ENCODE peak calls at places on chromosomes 5 and 9, in seven cellular contexts. One of them, this sample, is unnamed.

GRCh38 chr5:82018462-82018861 is 46.6 kb downstream of the ATG10 start:
- DNase-seq in CD4-positive, CD25-positive, alpha-beta regulatory T cell: no peak
- DNase-seq in lung: no peak
- DNase-seq in tibial artery: no peak
- DNase-seq in tibial nerve: no peak
- DNase-seq in aorta: no peak
- DNase-seq in neuronal stem cell: peak; percentile 11
- DNase-seq in this sample: no peak

GRCh38 chr9:123710299-123710698 is 219.6 kb downstream of the DENND1A start:
- DNase-seq in CD4-positive, CD25-positive, alpha-beta regulatory T cell: no peak
- DNase-seq in lung: no peak
- DNase-seq in tibial artery: no peak
- DNase-seq in tibial nerve: no peak
- DNase-seq in aorta: no peak
- DNase-seq in neuronal stem cell: no peak
- DNase-seq in this sample: no peak

GRCh38 chr5:115586525-115587146 is 15.6 kb downstream of the TICAM2 start:
- DNase-seq in CD4-positive, CD25-positive, alpha-beta regulatory T cell: no peak
- DNase-seq in lung: no peak
- DNase-seq in tibial artery: no peak
- DNase-seq in tibial nerve: no peak
- DNase-seq in aorta: no peak
- DNase-seq in neuronal stem cell: no peak
- DNase-seq in this sample: no peak

GRCh38 chr9:133778336-133778995 is 40.3 kb upstream of the SARDH start:
- DNase-seq in CD4-positive, CD25-positive, alpha-beta regulatory T cell: no peak
- DNase-seq in lung: no peak
- DNase-seq in tibial artery: no peak
- DNase-seq in tibial nerve: no peak
- DNase-seq in aorta: peak; percentile 29
- DNase-seq in neuronal stem cell: no peak
- DNase-seq in this sample: no peak

GRCh38 chr5:172173771-172174170 is 14.3 kb downstream of the STK10 start:
- DNase-seq in CD4-positive, CD25-positive, alpha-beta regulatory T cell: peak; percentile 61
- DNase-seq in lung: no peak
- DNase-seq in tibial artery: no peak
- DNase-seq in tibial nerve: no peak
- DNase-seq in aorta: peak; percentile 63
- DNase-seq in neuronal stem cell: no peak
- DNase-seq in this sample: no peak

GRCh38 chr5:91121347-91121993 is 261.6 kb downstream of the ARRDC3 start:
- DNase-seq in CD4-positive, CD25-positive, alpha-beta regulatory T cell: no peak
- DNase-seq in lung: no peak
- DNase-seq in tibial artery: no peak
- DNase-seq in tibial nerve: no peak
- DNase-seq in aorta: no peak
- DNase-seq in neuronal stem cell: no peak
- DNase-seq in this sample: no peak

GRCh38 chr9:2014148-2014547 is 999 bp upstream of the SMARCA2 start:
- DNase-seq in CD4-positive, CD25-positive, alpha-beta regulatory T cell: no peak
- DNase-seq in lung: no peak
- DNase-seq in tibial artery: no peak
- DNase-seq in tibial nerve: no peak
- DNase-seq in aorta: no peak
- DNase-seq in neuronal stem cell: no peak
- DNase-seq in this sample: no peak

GRCh38 chr9:133664651-133665050 is 28.5 kb downstream of the DBH start:
- DNase-seq in CD4-positive, CD25-positive, alpha-beta regulatory T cell: no peak
- DNase-seq in lung: no peak
- DNase-seq in tibial artery: no peak
- DNase-seq in tibial nerve: no peak
- DNase-seq in aorta: no peak
- DNase-seq in neuronal stem cell: no peak
- DNase-seq in this sample: no peak

GRCh38 chr9:120965344-120966004 is 38.9 kb upstream of the TRAF1 start:
- DNase-seq in CD4-positive, CD25-positive, alpha-beta regulatory T cell: no peak
- DNase-seq in lung: no peak
- DNase-seq in tibial artery: peak; percentile 75
- DNase-seq in tibial nerve: peak; percentile 54
- DNase-seq in aorta: no peak
- DNase-seq in neuronal stem cell: peak; percentile 85
- DNase-seq in this sample: no peak

GRCh38 chr9:83384214-83384613 is 154.0 kb downstream of the FRMD3 start:
- DNase-seq in CD4-positive, CD25-positive, alpha-beta regulatory T cell: no peak
- DNase-seq in lung: no peak
- DNase-seq in tibial artery: no peak
- DNase-seq in tibial nerve: no peak
- DNase-seq in aorta: no peak
- DNase-seq in neuronal stem cell: no peak
- DNase-seq in this sample: no peak

GRCh38 chr9:129568560-129569505 is 52.1 kb downstream of the C9orf50 start:
- DNase-seq in CD4-positive, CD25-positive, alpha-beta regulatory T cell: no peak
- DNase-seq in lung: no peak
- DNase-seq in tibial artery: peak; percentile 80
- DNase-seq in tibial nerve: no peak
- DNase-seq in aorta: peak; percentile 79
- DNase-seq in neuronal stem cell: no peak
- DNase-seq in this sample: peak; percentile 53

GRCh38 chr5:35926389-35927051 is 11.9 kb downstream of the CAPSL start:
- DNase-seq in CD4-positive, CD25-positive, alpha-beta regulatory T cell: peak; percentile 35
- DNase-seq in lung: peak; percentile 44
- DNase-seq in tibial artery: no peak
- DNase-seq in tibial nerve: peak; percentile 81
- DNase-seq in aorta: no peak
- DNase-seq in neuronal stem cell: peak; percentile 75
- DNase-seq in this sample: peak; percentile 33

GRCh38 chr9:37984672-37985611 is 81.0 kb upstream of the SLC25A51 start:
- DNase-seq in CD4-positive, CD25-positive, alpha-beta regulatory T cell: no peak
- DNase-seq in lung: no peak
- DNase-seq in tibial artery: no peak
- DNase-seq in tibial nerve: no peak
- DNase-seq in aorta: no peak
- DNase-seq in neuronal stem cell: no peak
- DNase-seq in this sample: peak; percentile 86

GRCh38 chr9:81113408-81114124 is 575.8 kb downstream of the TLE1 start:
- DNase-seq in CD4-positive, CD25-positive, alpha-beta regulatory T cell: no peak
- DNase-seq in lung: no peak
- DNase-seq in tibial artery: no peak
- DNase-seq in tibial nerve: no peak
- DNase-seq in aorta: no peak
- DNase-seq in neuronal stem cell: no peak
- DNase-seq in this sample: no peak

GRCh38 chr5:169003721-169004481 is 297.0 kb downstream of the SLIT3 start:
- DNase-seq in CD4-positive, CD25-positive, alpha-beta regulatory T cell: no peak
- DNase-seq in lung: no peak
- DNase-seq in tibial artery: peak; percentile 78
- DNase-seq in tibial nerve: no peak
- DNase-seq in aorta: no peak
- DNase-seq in neuronal stem cell: no peak
- DNase-seq in this sample: no peak

GRCh38 chr5:140349244-140349643 is 2.8 kb upstream of the HBEGF start:
- DNase-seq in CD4-positive, CD25-positive, alpha-beta regulatory T cell: no peak
- DNase-seq in lung: no peak
- DNase-seq in tibial artery: no peak
- DNase-seq in tibial nerve: no peak
- DNase-seq in aorta: no peak
- DNase-seq in neuronal stem cell: no peak
- DNase-seq in this sample: no peak

GRCh38 chr5:5132185-5132584 is 7.9 kb upstream of the ADAMTS16 start:
- DNase-seq in CD4-positive, CD25-positive, alpha-beta regulatory T cell: no peak
- DNase-seq in lung: no peak
- DNase-seq in tibial artery: no peak
- DNase-seq in tibial nerve: no peak
- DNase-seq in aorta: no peak
- DNase-seq in neuronal stem cell: no peak
- DNase-seq in this sample: no peak

GRCh38 chr9:4530375-4530774 is 40.1 kb downstream of the SLC1A1 start:
- DNase-seq in CD4-positive, CD25-positive, alpha-beta regulatory T cell: no peak
- DNase-seq in lung: no peak
- DNase-seq in tibial artery: no peak
- DNase-seq in tibial nerve: no peak
- DNase-seq in aorta: no peak
- DNase-seq in neuronal stem cell: no peak
- DNase-seq in this sample: no peak
- H3K27ac ChIP-seq in CD4-positive, CD25-positive, alpha-beta regulatory T cell: peak overlapping the region; percentile 79
- H3K27ac ChIP-seq in lung: no peak overlapping the region
- H3K27ac ChIP-seq in tibial artery: no peak overlapping the region
- H3K27ac ChIP-seq in tibial nerve: no peak overlapping the region
- H3K27ac ChIP-seq in aorta: no peak overlapping the region
- H3K27ac ChIP-seq in neuronal stem cell: no peak overlapping the region
- H3K27ac ChIP-seq in this sample: no peak overlapping the region

DNA sequence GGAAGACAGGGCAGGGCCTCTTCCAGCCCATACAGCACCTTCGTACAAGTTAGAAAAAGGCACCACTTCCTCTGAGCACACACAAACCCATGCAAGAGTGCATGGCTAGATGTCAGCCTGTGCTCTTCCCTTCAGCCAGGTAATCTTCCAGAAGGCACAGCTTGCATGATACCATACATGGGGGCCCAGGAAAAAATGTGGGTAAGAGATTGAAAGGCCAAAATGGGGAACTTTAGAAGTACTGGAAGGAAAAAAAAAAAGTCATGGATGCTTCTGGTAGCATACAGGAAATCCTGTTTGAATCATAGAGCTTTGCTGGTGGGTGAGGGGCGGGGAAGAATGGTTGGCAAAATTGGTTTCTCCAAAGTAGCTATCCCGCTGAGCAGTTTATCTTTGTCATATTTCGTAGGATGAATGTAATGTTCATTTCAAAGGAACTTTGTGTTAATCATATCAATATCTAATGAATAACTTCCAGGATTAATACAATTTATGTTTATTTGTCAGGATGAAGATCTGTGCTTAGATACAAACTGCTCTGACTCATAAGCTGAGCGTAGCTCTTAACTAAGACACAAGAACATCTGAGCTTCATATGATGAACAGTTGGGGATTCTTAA is 78.2 kb upstream of the MAP3K1 start:
- DNase-seq in CD4-positive, CD25-positive, alpha-beta regulatory T cell: no peak
- DNase-seq in lung: no peak
- DNase-seq in tibial artery: no peak
- DNase-seq in tibial nerve: no peak
- DNase-seq in aorta: no peak
- DNase-seq in neuronal stem cell: no peak
- DNase-seq in this sample: no peak
- H3K27ac ChIP-seq in CD4-positive, CD25-positive, alpha-beta regulatory T cell: peak overlapping the region; percentile 75
- H3K27ac ChIP-seq in lung: no peak overlapping the region
- H3K27ac ChIP-seq in tibial artery: no peak overlapping the region
- H3K27ac ChIP-seq in tibial nerve: no peak overlapping the region
- H3K27ac ChIP-seq in aorta: no peak overlapping the region
- H3K27ac ChIP-seq in neuronal stem cell: no peak overlapping the region
- H3K27ac ChIP-seq in this sample: peak overlapping the region; percentile 5

GRCh38 chr9:110192531-110193326 is 15.2 kb downstream of the C9orf152 start:
- DNase-seq in CD4-positive, CD25-positive, alpha-beta regulatory T cell: no peak
- DNase-seq in lung: no peak
- DNase-seq in tibial artery: no peak
- DNase-seq in tibial nerve: peak; percentile 48
- DNase-seq in aorta: peak; percentile 53
- DNase-seq in neuronal stem cell: no peak
- DNase-seq in this sample: peak; percentile 35
- H3K27ac ChIP-seq in CD4-positive, CD25-positive, alpha-beta regulatory T cell: no peak overlapping the region
- H3K27ac ChIP-seq in lung: no peak overlapping the region
- H3K27ac ChIP-seq in tibial artery: peak overlapping the region; percentile 60
- H3K27ac ChIP-seq in tibial nerve: peak overlapping the region; percentile 43
- H3K27ac ChIP-seq in aorta: peak overlapping the region; percentile 41
- H3K27ac ChIP-seq in neuronal stem cell: no peak overlapping the region
- H3K27ac ChIP-seq in this sample: peak overlapping the region; percentile 58

DNA sequence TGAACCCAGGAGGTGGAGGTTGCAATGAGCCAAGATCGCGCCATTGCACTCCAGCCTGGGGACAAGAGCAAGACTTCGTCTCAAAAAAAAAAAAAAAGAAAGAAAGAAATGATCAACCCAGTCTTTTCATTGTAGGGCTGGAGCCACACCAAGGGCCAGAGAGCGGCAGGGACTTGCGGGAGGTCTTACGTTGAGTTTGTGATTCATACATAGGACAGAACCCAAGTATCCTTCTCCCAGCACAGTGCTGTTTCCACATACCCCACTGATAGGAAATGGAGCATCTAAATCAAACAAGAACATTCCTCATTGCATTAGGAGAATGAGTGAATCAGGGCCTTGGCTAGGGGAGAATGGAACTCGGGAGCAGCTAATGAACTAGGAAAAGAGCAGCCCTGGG is 3.5 kb upstream of the TNIP1 start:
- DNase-seq in CD4-positive, CD25-positive, alpha-beta regulatory T cell: no peak
- DNase-seq in lung: no peak
- DNase-seq in tibial artery: no peak
- DNase-seq in tibial nerve: no peak
- DNase-seq in aorta: no peak
- DNase-seq in neuronal stem cell: no peak
- DNase-seq in this sample: no peak
- H3K27ac ChIP-seq in CD4-positive, CD25-positive, alpha-beta regulatory T cell: peak overlapping the region; percentile 98
- H3K27ac ChIP-seq in lung: no peak overlapping the region
- H3K27ac ChIP-seq in tibial artery: no peak overlapping the region
- H3K27ac ChIP-seq in tibial nerve: no peak overlapping the region
- H3K27ac ChIP-seq in aorta: no peak overlapping the region
- H3K27ac ChIP-seq in neuronal stem cell: no peak overlapping the region
- H3K27ac ChIP-seq in this sample: no peak overlapping the region

DNA sequence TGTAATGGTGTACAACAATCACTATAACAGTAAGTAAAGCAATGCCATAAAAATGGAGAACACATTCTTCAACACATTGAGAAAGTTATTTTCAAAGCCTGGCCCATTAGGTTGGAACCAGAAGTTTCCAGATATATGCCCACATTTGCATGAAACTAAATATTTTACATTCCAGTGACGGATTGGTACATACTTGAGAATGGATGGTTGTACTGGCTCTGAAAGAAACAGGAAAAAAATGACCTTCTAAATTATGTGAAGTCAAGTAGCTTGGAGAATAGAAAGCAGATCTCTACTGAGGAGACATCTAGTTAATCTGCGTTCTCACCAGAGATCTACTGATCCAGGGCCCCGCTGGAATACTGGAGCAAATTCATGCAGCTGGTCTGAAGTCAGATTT is 1037.0 kb downstream of the NR2F1-AS1 start:
- DNase-seq in CD4-positive, CD25-positive, alpha-beta regulatory T cell: no peak
- DNase-seq in lung: no peak
- DNase-seq in tibial artery: no peak
- DNase-seq in tibial nerve: no peak
- DNase-seq in aorta: no peak
- DNase-seq in neuronal stem cell: no peak
- DNase-seq in this sample: no peak
- H3K27ac ChIP-seq in CD4-positive, CD25-positive, alpha-beta regulatory T cell: no peak overlapping the region
- H3K27ac ChIP-seq in lung: no peak overlapping the region
- H3K27ac ChIP-seq in tibial artery: no peak overlapping the region
- H3K27ac ChIP-seq in tibial nerve: no peak overlapping the region
- H3K27ac ChIP-seq in aorta: no peak overlapping the region
- H3K27ac ChIP-seq in neuronal stem cell: no peak overlapping the region
- H3K27ac ChIP-seq in this sample: no peak overlapping the region

GRCh38 chr9:89500008-89500407 is 2.1 kb upstream of the SEMA4D start:
- DNase-seq in CD4-positive, CD25-positive, alpha-beta regulatory T cell: no peak
- DNase-seq in lung: no peak
- DNase-seq in tibial artery: no peak
- DNase-seq in tibial nerve: no peak
- DNase-seq in aorta: no peak
- DNase-seq in neuronal stem cell: no peak
- DNase-seq in this sample: no peak
- H3K27ac ChIP-seq in CD4-positive, CD25-positive, alpha-beta regulatory T cell: peak overlapping the region; percentile 81
- H3K27ac ChIP-seq in lung: no peak overlapping the region
- H3K27ac ChIP-seq in tibial artery: no peak overlapping the region
- H3K27ac ChIP-seq in tibial nerve: no peak overlapping the region
- H3K27ac ChIP-seq in aorta: no peak overlapping the region
- H3K27ac ChIP-seq in neuronal stem cell: no peak overlapping the region
- H3K27ac ChIP-seq in this sample: no peak overlapping the region

GRCh38 chr5:133811168-133811567 is 157.3 kb downstream of the C5orf15 start:
- DNase-seq in CD4-positive, CD25-positive, alpha-beta regulatory T cell: no peak
- DNase-seq in lung: no peak
- DNase-seq in tibial artery: no peak
- DNase-seq in tibial nerve: no peak
- DNase-seq in aorta: no peak
- DNase-seq in neuronal stem cell: no peak
- DNase-seq in this sample: no peak
- H3K27ac ChIP-seq in CD4-positive, CD25-positive, alpha-beta regulatory T cell: no peak overlapping the region
- H3K27ac ChIP-seq in lung: no peak overlapping the region
- H3K27ac ChIP-seq in tibial artery: no peak overlapping the region
- H3K27ac ChIP-seq in tibial nerve: no peak overlapping the region
- H3K27ac ChIP-seq in aorta: no peak overlapping the region
- H3K27ac ChIP-seq in neuronal stem cell: no peak overlapping the region
- H3K27ac ChIP-seq in this sample: no peak overlapping the region